ENCODE peak calls at places on chromosomes 5 and 9, in nine cellular contexts. M is mammary epithelial cell, W is neural crest cell, H is MCF 10A, F is cardiac fibroblast, B is Peyer's patch, P is right lobe of liver, O is dorsolateral prefrontal cortex, S is WTC11. D is an unnamed sample.

GRCh38 chr9:124284940-124285441 is 27.2 kb downstream of the NEK6 start:
- DNase-seq in M (no peak), W (peak; percentile 36), H (no peak), F (no peak), B (no peak), P (no peak), O (no peak), S (no peak), D (no peak)

GRCh38 chr9:116002624-116003023 is 151.0 kb upstream of the PAPPA start:
- DNase-seq in M (peak; percentile 83), W (no peak), H (peak; percentile 77), F (peak; percentile 61), B (no peak), P (peak; percentile 43), O (no peak), S (no peak), D (no peak)

GRCh38 chr9:93301291-93301811 is 117.4 kb downstream of the WNK2 start:
- DNase-seq in M (no peak), W (no peak), H (no peak), F (no peak), B (peak; percentile 14), P (no peak), O (no peak), S (peak; percentile 5), D (peak; percentile 23)

GRCh38 chr5:120452471-120452870 is 11.6 kb upstream of the PRR16 start:
- DNase-seq in M (no peak), W (no peak), H (no peak), F (no peak), B (no peak), P (no peak), O (no peak), S (no peak), D (no peak)

GRCh38 chr5:97171703-97172102 is 11.3 kb downstream of the RIOK2 start:
- DNase-seq in M (no peak), W (no peak), H (no peak), F (no peak), B (no peak), P (no peak), O (no peak), S (no peak), D (no peak)

GRCh38 chr9:127980706-127981558 is at the start of gene EEIG1:
- DNase-seq in M (peak; percentile 88), W (peak; percentile 97), H (peak; percentile 89), F (peak; percentile 79), B (peak; percentile 96), P (peak; percentile 98), O (peak; percentile 97), S (peak; percentile 98), D (peak; percentile 98)

GRCh38 chr9:116939605-116940004 is 252.5 kb downstream of the TRIM32 start:
- DNase-seq in M (no peak), W (no peak), H (no peak), F (peak; percentile 24), B (no peak), P (no peak), O (no peak), S (no peak), D (peak; percentile 47)

GRCh38 chr9:99787552-99787951 is 34.1 kb upstream of the NR4A3 start:
- DNase-seq in M (no peak), W (no peak), H (no peak), F (no peak), B (no peak), P (no peak), O (no peak), S (no peak), D (no peak)

GRCh38 chr5:88662801-88663360 is 220.1 kb downstream of the MEF2C start:
- DNase-seq in M (no peak), W (no peak), H (no peak), F (no peak), B (no peak), P (no peak), O (no peak), S (no peak), D (no peak)

GRCh38 chr9:35914307-35914807 is 5.1 kb downstream of the SPAAR start:
- DNase-seq in M (no peak), W (peak; percentile 34), H (no peak), F (peak; percentile 42), B (no peak), P (peak; percentile 80), O (no peak), S (no peak), D (no peak)

GRCh38 chr5:139017624-139018023 is 142.5 kb upstream of the LRRTM2 start:
- DNase-seq in M (no peak), W (no peak), H (no peak), F (no peak), B (no peak), P (no peak), O (no peak), S (no peak), D (no peak)

DNA sequence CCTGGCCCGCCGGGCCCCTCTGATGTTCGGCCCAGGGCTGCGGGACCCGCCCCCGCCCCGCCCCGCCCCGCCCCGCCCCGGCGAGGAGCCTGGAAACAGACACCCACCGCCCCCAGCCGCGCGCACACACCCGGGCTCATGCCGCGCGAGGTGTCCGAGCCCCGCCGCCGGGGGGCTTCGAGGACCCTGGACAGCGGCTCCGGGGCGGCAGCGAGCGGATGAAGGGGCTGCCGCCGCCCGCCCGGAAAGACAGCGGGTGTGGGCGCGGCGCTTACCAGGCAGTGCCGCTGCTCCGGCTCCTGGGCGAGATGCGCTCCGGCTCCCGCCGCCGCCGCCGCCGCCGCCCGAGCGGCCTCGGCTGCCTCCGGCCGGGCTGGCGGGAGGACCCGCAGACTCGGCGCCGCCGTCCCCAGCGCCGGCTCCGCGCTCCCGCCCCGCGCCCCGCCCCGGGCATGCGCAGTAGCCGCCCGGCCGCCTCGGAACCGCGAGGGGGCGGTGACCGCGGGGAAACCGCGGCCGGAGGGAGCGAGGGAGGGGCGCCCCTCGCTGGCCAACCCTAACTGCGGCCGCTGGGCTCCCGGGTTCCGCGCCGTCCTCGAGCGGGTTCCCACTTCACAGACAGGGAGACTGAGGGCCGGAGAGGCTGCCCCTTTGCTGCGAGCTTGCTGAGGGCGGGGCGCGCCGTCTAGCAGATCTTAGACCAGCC is at the start of gene GPRIN1:
- DNase-seq in M (peak; percentile 40), W (peak; percentile 70), H (peak; percentile 63), F (peak; percentile 44), B (peak; percentile 39), P (peak; percentile 57), O (no peak), S (peak; percentile 66), D (peak; percentile 97)
- TF ChIP-seq CTCF in M (no peak), W (peak; percentile 37), H (peak; percentile 34), F (no peak), B (peak; percentile 50), P (peak; percentile 12), O (peak; percentile 16), S (no peak), D (peak; percentile 39)

GRCh38 chr5:167219296-167219695 is 1072.1 kb upstream of the WWC1 start:
- DNase-seq in M (no peak), W (no peak), H (no peak), F (no peak), B (no peak), P (no peak), O (no peak), S (no peak), D (no peak)

DNA sequence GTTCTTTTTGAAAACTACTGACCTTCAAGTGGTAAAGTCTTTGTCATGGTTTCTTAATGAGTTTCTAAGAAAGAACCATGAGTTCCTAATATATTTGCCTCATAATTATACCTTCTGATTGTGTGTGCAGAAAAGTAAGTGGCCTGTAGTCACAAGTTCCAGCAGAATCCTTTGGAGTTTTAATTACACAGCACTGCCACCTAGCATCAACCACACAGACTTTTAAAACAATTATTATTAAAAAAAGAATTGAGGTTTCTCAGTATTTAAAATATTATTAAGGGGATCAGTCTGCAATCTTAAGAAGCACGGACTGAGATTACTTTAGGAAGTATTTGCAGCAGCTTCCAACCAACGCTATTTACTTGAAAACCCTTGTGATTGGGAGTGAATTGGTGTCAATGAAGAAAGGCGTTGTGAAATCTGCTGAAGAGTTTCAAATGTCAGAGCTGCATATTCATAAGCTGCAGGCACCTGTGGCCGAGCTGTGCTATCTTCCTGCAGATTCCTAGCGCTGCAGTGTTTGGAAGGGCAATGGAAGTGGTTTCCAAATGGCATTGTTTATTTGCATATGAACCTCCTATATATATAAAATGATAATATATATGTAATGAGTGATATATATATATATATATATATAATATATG is 1074.2 kb upstream of the WWC1 start:
- DNase-seq in M (no peak), W (no peak), H (peak; percentile 27), F (no peak), B (no peak), P (no peak), O (no peak), S (no peak), D (no peak)
- TF ChIP-seq CTCF in M (no peak), W (peak; percentile 18), H (peak; percentile 44), F (no peak), B (no peak), P (no peak), O (no peak), S (no peak), D (no peak)

GRCh38 chr5:23305055-23305454 is 202.4 kb upstream of the PRDM9 start:
- DNase-seq in M (no peak), W (no peak), H (no peak), F (no peak), B (no peak), P (no peak), O (no peak), S (no peak), D (no peak)

GRCh38 chr5:23303836-23304235 is 203.6 kb upstream of the PRDM9 start:
- DNase-seq in M (no peak), W (no peak), H (no peak), F (no peak), B (no peak), P (no peak), O (no peak), S (no peak), D (no peak)

GRCh38 chr5:23303433-23303832 is 204.0 kb upstream of the PRDM9 start:
- DNase-seq in M (no peak), W (no peak), H (no peak), F (no peak), B (no peak), P (no peak), O (no peak), S (no peak), D (no peak)

DNA sequence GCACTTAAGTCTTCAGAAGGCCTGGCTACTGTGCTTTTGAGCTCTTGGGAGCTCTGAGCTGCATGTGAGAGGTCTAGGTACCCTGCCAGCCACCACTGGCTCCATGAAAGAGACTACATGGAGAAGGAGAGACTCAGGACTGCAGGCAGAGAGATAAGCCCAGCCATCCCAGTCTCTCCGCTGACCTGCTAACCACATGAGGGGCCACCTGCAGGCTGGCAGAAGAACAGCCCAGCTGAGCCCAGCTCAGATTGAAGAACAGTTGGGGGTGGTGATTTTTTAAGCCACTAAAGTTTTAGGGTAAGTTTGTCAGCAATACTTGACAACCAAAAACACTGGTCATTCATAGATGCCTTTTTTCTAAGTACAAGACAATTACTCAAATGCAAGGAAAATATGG is 205.0 kb upstream of the PRDM9 start:
- DNase-seq in M (no peak), W (no peak), H (no peak), F (no peak), B (no peak), P (no peak), O (no peak), S (no peak), D (no peak)
- TF ChIP-seq CTCF in M (no peak), W (no peak), H (no peak), F (no peak), B (no peak), P (no peak), O (no peak), S (no peak), D (no peak)

GRCh38 chr5:95283761-95284511 is 958 bp downstream of the MCTP1 start:
- DNase-seq in M (peak; percentile 35), W (peak; percentile 46), H (peak; percentile 47), F (peak; percentile 11), B (no peak), P (no peak), O (peak; percentile 20), S (peak; percentile 73), D (peak; percentile 77)
- TF ChIP-seq CTCF in M (no peak), W (peak; percentile 74), H (peak; percentile 60), F (peak; percentile 54), B (no peak), P (peak; percentile 39), O (peak; percentile 30), S (no peak), D (peak; percentile 22)